ENCODE peak calls at places on chromosome 1, in five cellular contexts. T, C, V, B and J are unnamed samples.

GRCh38 chr1:15413563-15414449 is 4.1 kb downstream of the EFHD2 start:
- DNase-seq in T (no peak), B (no peak), C (no peak), V (no peak), J (no peak)

GRCh38 chr1:25105836-25106235 is 126.5 kb downstream of the SYF2 start:
- DNase-seq in C (no peak), V (no peak), T (no peak), B (no peak), J (no peak)

GRCh38 chr1:17200246-17200645 is 4.7 kb upstream of the PADI1 start:
- DNase-seq in T (no peak), C (no peak), B (no peak), V (no peak), J (no peak)

GRCh38 chr1:59123081-59123675 is 173.7 kb upstream of the FGGY start:
- DNase-seq in B (no peak), C (no peak), V (no peak), T (no peak), J (no peak)

GRCh38 chr1:94025383-94026340 is 95.3 kb downstream of the ABCA4 start:
- DNase-seq in C (peak; percentile 58), T (peak; percentile 90), B (peak; percentile 48), V (peak; percentile 73), J (peak; percentile 75)

GRCh38 chr1:210700083-210700482 is 371.4 kb downstream of the HHAT start:
- DNase-seq in C (no peak), T (no peak), B (no peak), V (no peak), J (no peak)

GRCh38 chr1:61287014-61287413 is 204.7 kb downstream of the NFIA start:
- DNase-seq in B (no peak), V (no peak), T (peak; percentile 71), C (no peak), J (no peak)

GRCh38 chr1:168202941-168203654 is 22.7 kb upstream of the SFT2D2 start:
- DNase-seq in B (no peak), V (no peak), T (no peak), C (no peak), J (no peak)

GRCh38 chr1:245155186-245156040 is 628 bp downstream of the KIF26B start:
- DNase-seq in T (peak; percentile 37), V (peak; percentile 53), B (no peak), C (no peak), J (peak; percentile 24)

GRCh38 chr1:152533327-152533938 is 19.2 kb downstream of the CRCT1 start:
- DNase-seq in V (no peak), C (no peak), B (peak; percentile 24), T (peak; percentile 87), J (peak; percentile 58)

GRCh38 chr1:15937706-15938168 is 38.2 kb downstream of the ZBTB17 start:
- DNase-seq in V (no peak), C (no peak), T (peak; percentile 18), B (peak; percentile 39), J (no peak)

GRCh38 chr1:107153033-107153432 is 12.2 kb downstream of the NTNG1 start:
- DNase-seq in V (no peak), B (peak; percentile 43), C (no peak), T (peak; percentile 87), J (peak; percentile 57)

GRCh38 chr1:184836934-184837698 is 82.5 kb upstream of the EDEM3 start:
- DNase-seq in C (peak; percentile 16), T (peak; percentile 23), V (no peak), B (peak; percentile 6), J (no peak)

GRCh38 chr1:242426271-242426905 is 98.1 kb downstream of the PLD5 start:
- DNase-seq in C (no peak), V (no peak), B (no peak), T (no peak), J (peak; percentile 44)

GRCh38 chr1:113641396-113641795 is 117.9 kb downstream of the PHTF1 start:
- DNase-seq in C (no peak), B (no peak), T (no peak), V (no peak), J (no peak)

GRCh38 chr1:96995351-96995750 is 273.8 kb downstream of the PTBP2 start:
- DNase-seq in B (no peak), C (no peak), T (no peak), V (peak; percentile 57), J (no peak)

GRCh38 chr1:163046071-163046470 is 23.1 kb upstream of the RGS4 start:
- DNase-seq in C (no peak), V (no peak), T (peak; percentile 11), B (no peak), J (no peak)

GRCh38 chr1:247465796-247466195 is 7.9 kb upstream of the OR2B11 start:
- DNase-seq in V (no peak), B (no peak), C (no peak), T (no peak), J (no peak)

GRCh38 chr1:6239950-6240768 is 3.8 kb upstream of the HES3 start:
- DNase-seq in T (no peak), B (no peak), C (no peak), V (no peak), J (no peak)

GRCh38 chr1:236103646-236104218 is 38.6 kb upstream of the GPR137B start:
- DNase-seq in B (peak; percentile 46), C (peak; percentile 51), T (peak; percentile 63), V (peak; percentile 67), J (peak; percentile 77)

GRCh38 chr1:216223521-216223920 is 199.7 kb downstream of the USH2A start:
- DNase-seq in V (peak; percentile 10), B (no peak), T (no peak), C (no peak), J (no peak)

GRCh38 chr1:195376190-195376589 is 1232.0 kb downstream of the KCNT2 start:
- DNase-seq in C (no peak), V (no peak), T (peak; percentile 21), B (peak; percentile 1), J (peak; percentile 26)

GRCh38 chr1:231186356-231187115 is 24.7 kb downstream of the TRIM67 start:
- DNase-seq in C (no peak), B (no peak), T (no peak), V (no peak), J (no peak)

GRCh38 chr1:54278941-54279422 is 79.0 kb downstream of the MRPL37 start:
- DNase-seq in B (no peak), C (peak; percentile 41), V (no peak), T (no peak), J (no peak)
- TF ChIP-seq CTCF in B (no peak), C (no peak), V (no peak), T (no peak), J (no peak)

GRCh38 chr1:7973086-7973485 is 11.6 kb downstream of the PARK7 start:
- DNase-seq in B (no peak), V (no peak), T (no peak), C (no peak), J (no peak)

GRCh38 chr1:7971024-7971423 is 9.5 kb downstream of the PARK7 start:
- DNase-seq in T (no peak), V (no peak), B (no peak), C (no peak), J (no peak)

GRCh38 chr1:7970250-7970649 is 8.7 kb downstream of the PARK7 start:
- DNase-seq in C (no peak), T (no peak), B (no peak), V (no peak), J (no peak)

GRCh38 chr1:7972285-7972684 is 10.8 kb downstream of the PARK7 start:
- DNase-seq in B (no peak), V (no peak), T (no peak), C (no peak), J (no peak)

GRCh38 chr1:7975212-7975865 is 13.8 kb downstream of the PARK7 start:
- DNase-seq in T (peak; percentile 91), B (peak; percentile 54), V (peak; percentile 83), C (peak; percentile 59), J (peak; percentile 85)
- H3K27ac ChIP-seq in T (no peak overlapping the region), B (no peak overlapping the region), V (no peak overlapping the region), C (no peak overlapping the region), J (peak overlapping the region; percentile 57)

DNA sequence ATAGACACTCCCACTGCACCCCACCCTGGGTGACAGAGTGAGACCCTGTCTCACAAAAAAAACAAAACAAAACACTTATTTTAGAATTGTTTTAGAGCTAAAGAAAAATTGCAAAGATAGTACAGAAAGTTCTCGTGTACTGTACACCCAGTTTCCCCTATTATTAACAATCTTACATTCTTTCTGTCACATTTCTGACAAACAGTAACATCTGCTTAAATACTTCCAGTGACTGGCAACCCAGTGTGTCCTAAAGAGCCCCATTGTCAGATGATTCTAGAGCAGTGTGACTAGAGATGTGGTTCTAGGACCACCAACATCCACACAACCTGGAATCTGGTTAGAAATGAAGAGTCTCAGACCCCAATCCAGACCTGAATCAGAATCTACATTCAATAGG is 90.5 kb downstream of the LEPR start:
- DNase-seq in V (no peak), B (no peak), C (no peak), T (no peak), J (no peak)
- TF ChIP-seq CTCF in V (no peak), B (no peak), C (no peak), T (no peak), J (no peak)

DNA sequence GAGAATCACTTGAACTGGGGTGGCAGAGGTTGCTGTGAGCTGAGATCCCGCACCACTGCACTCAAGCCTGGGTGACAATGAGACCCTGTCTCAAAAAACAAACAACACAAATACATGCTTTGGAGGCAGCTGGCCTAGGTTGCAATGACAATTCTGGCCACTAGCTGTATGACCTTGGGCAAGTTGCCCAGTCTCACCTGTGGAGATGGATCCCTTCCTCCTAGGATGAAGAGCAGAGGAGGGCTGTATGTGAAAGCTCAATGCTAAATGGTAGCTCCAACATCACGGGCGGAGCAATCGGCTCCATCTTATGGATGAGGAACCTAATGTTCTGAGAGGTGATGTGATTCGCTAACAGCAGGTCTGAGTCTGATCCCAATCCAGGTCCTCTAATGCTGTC is 20.6 kb downstream of the ADORA1 start:
- DNase-seq in C (no peak), V (no peak), B (peak; percentile 16), T (peak; percentile 57), J (peak; percentile 60)
- H3K27ac ChIP-seq in C (no peak overlapping the region), V (peak overlapping the region; percentile 72), B (no peak overlapping the region), T (no peak overlapping the region), J (no peak overlapping the region)

GRCh38 chr1:217586586-217586985 is 44.3 kb downstream of the GPATCH2 start:
- DNase-seq in B (no peak), T (no peak), V (no peak), C (no peak), J (no peak)

GRCh38 chr1:217585577-217585976 is 45.3 kb downstream of the GPATCH2 start:
- DNase-seq in C (no peak), T (no peak), V (no peak), B (no peak), J (no peak)

DNA sequence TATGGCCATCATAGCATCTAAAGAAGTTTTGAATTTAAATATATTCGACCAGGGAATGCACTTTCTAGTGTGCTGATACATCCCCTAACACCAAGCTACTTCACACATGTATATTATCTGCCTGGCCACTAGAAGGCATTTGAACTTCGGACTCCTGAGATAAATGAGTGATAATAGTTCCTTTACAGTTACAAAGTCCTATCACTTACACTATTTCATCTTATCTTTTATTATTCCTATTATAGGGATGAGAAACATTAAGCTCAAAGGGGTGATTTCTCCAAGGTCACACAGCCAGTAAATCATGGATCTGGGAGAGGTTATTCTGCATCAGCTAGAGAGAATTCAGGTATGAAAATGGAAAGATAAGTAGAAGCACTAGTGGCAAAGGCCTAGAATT is 40.3 kb downstream of the GPATCH2 start:
- DNase-seq in V (no peak), T (peak; percentile 19), C (no peak), B (no peak), J (no peak)
- TF ChIP-seq CTCF in V (no peak), T (peak; percentile 65), C (no peak), B (peak; percentile 40), J (no peak)

GRCh38 chr1:200897188-200897710 is 2.5 kb downstream of the INAVA start:
- DNase-seq in C (no peak), T (no peak), B (no peak), V (no peak), J (no peak)
- H3K27ac ChIP-seq in C (no peak overlapping the region), T (peak overlapping the region; percentile 74), B (no peak overlapping the region), V (no peak overlapping the region), J (peak overlapping the region; percentile 96)

GRCh38 chr1:90835172-90835660 is 118.1 kb upstream of the BARHL2 start:
- DNase-seq in B (no peak), V (peak; percentile 24), C (no peak), T (no peak), J (no peak)
- TF ChIP-seq CTCF in B (no peak), V (no peak), C (no peak), T (no peak), J (no peak)